ENCODE peak calls at places on chromosomes 16 and 17, in seven cellular contexts. V is stomach; X is H9; E is fibroblast of lung; O is CD4-positive, alpha-beta T cell; K is GM10248; P is sigmoid colon. Y is an unnamed sample.

GRCh38 chr17:81959362-81960129 is 1.4 kb downstream of the NOTUM start:
- DNase-seq in V (peak; percentile 84), X (peak; percentile 83), E (peak; percentile 32), O (peak; percentile 79), K (peak; percentile 89), P (peak; percentile 84), Y (no peak)

GRCh38 chr16:76114681-76115080 is 162.5 kb upstream of the CNTNAP4 start:
- DNase-seq in V (no peak), X (no peak), E (no peak), O (no peak), K (no peak), P (no peak), Y (no peak)

GRCh38 chr17:61766520-61766919 is 96.8 kb downstream of the BRIP1 start:
- DNase-seq in V (no peak), X (no peak), E (peak; percentile 3), O (no peak), K (no peak), P (no peak), Y (no peak)

GRCh38 chr16:66503030-66503429 is 46.9 kb downstream of the TK2 start:
- DNase-seq in V (no peak), X (no peak), E (no peak), O (no peak), K (no peak), P (peak; percentile 65), Y (no peak)

GRCh38 chr16:70766176-70766575 is 34.8 kb downstream of the VAC14 start:
- DNase-seq in V (no peak), X (no peak), E (no peak), O (no peak), K (no peak), P (no peak), Y (no peak)

GRCh38 chr17:75077490-75078096 is 10.2 kb upstream of the SLC16A5 start:
- DNase-seq in V (peak; percentile 83), X (peak; percentile 68), E (peak; percentile 51), O (peak; percentile 46), K (peak; percentile 75), P (peak; percentile 89), Y (peak; percentile 66)

GRCh38 chr16:56632848-56633365 is 448 bp downstream of the MT1M start:
- DNase-seq in V (no peak), X (no peak), E (no peak), O (no peak), K (no peak), P (no peak), Y (no peak)

GRCh38 chr17:73067075-73067474 is 25.4 kb downstream of the SLC39A11 start:
- DNase-seq in V (no peak), X (no peak), E (peak; percentile 38), O (no peak), K (no peak), P (no peak), Y (no peak)

GRCh38 chr17:247767-248166 is 66.3 kb upstream of the DOC2B start:
- DNase-seq in V (peak; percentile 55), X (no peak), E (no peak), O (no peak), K (no peak), P (peak; percentile 64), Y (peak; percentile 34)

GRCh38 chr16:49859139-49859947 is 3.4 kb upstream of the ZNF423 start:
- DNase-seq in V (no peak), X (peak; percentile 51), E (peak; percentile 37), O (no peak), K (no peak), P (peak; percentile 83), Y (no peak)

GRCh38 chr17:32350662-32351418 is 883 bp downstream of the ZNF207 start:
- DNase-seq in V (peak; percentile 47), X (no peak), E (peak; percentile 60), O (peak; percentile 36), K (peak; percentile 40), P (no peak), Y (peak; percentile 67)

GRCh38 chr16:71467810-71468209 is 5.8 kb upstream of the ZNF23 start:
- DNase-seq in V (no peak), X (peak; percentile 69), E (peak; percentile 31), O (peak; percentile 35), K (peak; percentile 42), P (no peak), Y (no peak)

GRCh38 chr16:19196871-19197270 is 28.8 kb downstream of the SYT17 start:
- DNase-seq in V (no peak), X (no peak), E (peak; percentile 1), O (no peak), K (no peak), P (no peak), Y (no peak)

GRCh38 chr17:83055911-83056582 is 23.4 kb upstream of the METRNL start:
- DNase-seq in V (peak; percentile 21), X (no peak), E (peak; percentile 92), O (no peak), K (no peak), P (peak; percentile 29), Y (no peak)

GRCh38 chr17:9887521-9887920 is 17.6 kb downstream of the RCVRN start:
- DNase-seq in V (no peak), X (no peak), E (no peak), O (no peak), K (no peak), P (no peak), Y (peak; percentile 12)

GRCh38 chr17:9886141-9886930 is 18.7 kb downstream of the RCVRN start:
- DNase-seq in V (no peak), X (no peak), E (no peak), O (no peak), K (no peak), P (no peak), Y (peak; percentile 20)

GRCh38 chr17:9893606-9894005 is 11.5 kb downstream of the RCVRN start:
- DNase-seq in V (no peak), X (no peak), E (peak; percentile 71), O (no peak), K (no peak), P (no peak), Y (no peak)

GRCh38 chr17:9895923-9896322 is 9.1 kb downstream of the RCVRN start:
- DNase-seq in V (no peak), X (no peak), E (no peak), O (no peak), K (no peak), P (no peak), Y (no peak)

DNA sequence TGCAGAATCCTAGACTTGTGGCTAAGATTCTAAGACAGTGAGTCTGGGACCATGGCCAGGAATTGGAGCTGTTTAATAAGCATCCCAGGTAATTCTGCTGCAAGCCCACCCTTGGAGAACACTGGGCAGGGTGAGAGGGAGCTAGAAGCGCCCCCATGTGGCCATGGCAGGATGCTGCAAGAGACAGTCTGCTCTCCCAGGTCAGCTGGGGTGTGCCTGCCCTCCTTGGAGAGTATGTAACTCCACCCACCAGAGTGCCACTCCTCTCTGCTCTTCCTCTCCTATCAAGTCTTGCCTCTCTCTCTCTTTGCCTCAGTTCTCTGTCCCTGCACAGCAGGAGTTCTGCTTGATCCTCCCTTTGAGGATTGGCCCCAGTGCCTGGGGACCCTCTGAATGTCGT is 14.9 kb downstream of the RCVRN start:
- DNase-seq in V (no peak), X (peak; percentile 95), E (no peak), O (no peak), K (peak; percentile 73), P (no peak), Y (no peak)
- TF ChIP-seq CTCF in V (peak; percentile 24), X (peak; percentile 95), E (no peak), O (no peak), K (peak; percentile 43), P (peak; percentile 7), Y (peak; percentile 49)

DNA sequence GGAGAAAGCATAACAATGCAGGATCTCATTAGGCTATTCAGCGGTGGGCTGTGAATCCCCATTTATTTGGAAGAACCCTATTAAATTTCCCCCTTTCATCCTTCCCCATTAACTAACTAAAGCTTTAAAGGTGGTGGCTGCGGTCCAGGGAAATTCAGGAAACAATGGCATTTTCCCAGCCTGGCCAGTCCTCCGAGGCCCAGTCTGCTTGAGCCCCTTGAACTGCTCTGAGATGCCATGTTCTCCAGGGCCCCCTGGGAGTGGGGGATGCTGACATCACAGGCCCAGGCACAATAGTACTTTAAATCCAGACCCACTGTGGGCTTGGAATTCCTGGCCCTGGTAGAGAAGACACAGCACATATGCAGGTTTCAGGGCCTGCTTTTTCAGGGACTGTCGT is 239.9 kb upstream of the CIBAR2 start:
- DNase-seq in V (no peak), X (no peak), E (no peak), O (no peak), K (no peak), P (no peak), Y (no peak)
- TF ChIP-seq CTCF in V (no peak), X (no peak), E (no peak), O (no peak), K (no peak), P (no peak), Y (no peak)

DNA sequence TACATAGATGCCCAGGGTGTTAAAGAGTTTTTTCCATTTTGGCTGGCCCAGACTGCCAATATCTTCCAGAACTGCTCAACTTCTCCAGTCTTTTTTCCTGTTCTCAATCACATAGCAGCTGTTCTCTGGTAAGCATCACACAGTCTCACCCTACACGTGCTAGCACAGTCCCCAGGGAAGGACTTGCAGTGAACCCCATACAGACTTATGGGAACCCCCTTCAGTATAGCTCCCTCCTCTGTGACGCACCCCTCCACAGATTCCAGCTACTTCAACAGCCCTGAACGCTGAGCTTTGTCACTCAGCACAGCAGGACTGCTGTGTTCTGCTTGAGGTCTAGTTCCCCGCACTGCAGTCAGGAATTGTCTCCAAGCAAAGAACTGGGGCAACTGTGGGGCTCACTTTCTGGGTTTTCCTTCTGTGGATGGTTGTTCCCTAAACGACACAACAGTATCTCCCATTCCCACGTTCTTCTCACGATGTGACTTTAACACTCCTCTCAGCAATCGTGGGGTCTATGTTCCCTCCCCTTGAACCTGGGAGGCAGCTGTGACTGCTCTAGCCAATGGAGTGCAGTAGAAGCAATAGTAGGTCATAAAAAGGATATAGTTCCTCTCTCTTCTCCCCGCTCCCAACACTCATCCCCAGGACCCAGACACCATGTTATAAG is 3.6 kb downstream of the MMP28 start:
- DNase-seq in V (no peak), X (no peak), E (no peak), O (no peak), K (no peak), P (peak; percentile 40), Y (no peak)
- TF ChIP-seq CTCF in V (no peak), X (no peak), E (no peak), O (no peak), K (no peak), P (no peak), Y (no peak)

GRCh38 chr17:1643999-1644492 is 1.5 kb downstream of the SCARF1 start:
- DNase-seq in V (no peak), X (no peak), E (peak; percentile 28), O (no peak), K (peak; percentile 41), P (no peak), Y (no peak)

GRCh38 chr17:1644493-1645206 is 882 bp downstream of the SCARF1 start:
- DNase-seq in V (no peak), X (no peak), E (peak; percentile 67), O (no peak), K (peak; percentile 75), P (no peak), Y (peak; percentile 85)

GRCh38 chr17:1641065-1641403 is 4.5 kb downstream of the SCARF1 start:
- DNase-seq in V (no peak), X (no peak), E (no peak), O (no peak), K (no peak), P (no peak), Y (no peak)

GRCh38 chr17:1645207-1646171 is at the start of gene SCARF1:
- DNase-seq in V (no peak), X (peak; percentile 64), E (no peak), O (no peak), K (peak; percentile 49), P (peak; percentile 79), Y (no peak)

GRCh38 chr17:1643293-1643998 is 2.1 kb downstream of the SCARF1 start:
- DNase-seq in V (peak; percentile 92), X (peak; percentile 96), E (no peak), O (peak; percentile 65), K (peak; percentile 74), P (no peak), Y (no peak)
- TF ChIP-seq CTCF in V (peak; percentile 35), X (peak; percentile 62), E (peak; percentile 8), O (no peak), K (no peak), P (no peak), Y (peak; percentile 27)

GRCh38 chr17:78697122-78697845 is 84.8 kb downstream of the CYTH1 start:
- DNase-seq in V (no peak), X (no peak), E (peak; percentile 81), O (no peak), K (no peak), P (no peak), Y (no peak)
- TF ChIP-seq CTCF in V (no peak), X (no peak), E (no peak), O (no peak), K (no peak), P (no peak), Y (no peak)